ENCODE peak calls at places on chromosomes 1 and 21, in ten cellular contexts. B is brain microvascular endothelial cell, S is uterus, D is tibial artery, G is lower lobe of right lung, E is RWPE2, A is upper lobe of right lung, K is pancreas, W is caudate nucleus, U is GM23248. X is an unnamed sample.

GRCh38 chr21:37815893-37816292 is 100.4 kb downstream of the KCNJ6 start:
- DNase-seq in U (no peak), E (no peak), G (no peak), D (no peak), W (no peak), S (no peak), B (no peak), A (no peak), K (no peak), X (no peak)

GRCh38 chr1:155983191-155984023 is 5.1 kb upstream of the ARHGEF2 start:
- DNase-seq in U (peak; percentile 95), W (no peak), D (peak; percentile 75), B (peak; percentile 88), S (peak; percentile 84), G (no peak), A (no peak), E (peak; percentile 90), K (no peak), X (no peak)

GRCh38 chr1:203080456-203080855 is 5.4 kb downstream of the MYOG start:
- DNase-seq in S (no peak), B (no peak), W (no peak), E (no peak), G (no peak), D (no peak), U (no peak), A (no peak), K (no peak), X (no peak)

GRCh38 chr1:85911742-85912141 is 203.5 kb upstream of the ZNHIT6 start:
- DNase-seq in B (peak; percentile 6), G (no peak), S (no peak), E (no peak), K (no peak), D (no peak), U (peak; percentile 36), A (no peak), W (no peak), X (no peak)

GRCh38 chr1:161200992-161201827 is 957 bp upstream of the NDUFS2 start:
- DNase-seq in A (no peak), D (peak; percentile 76), K (no peak), G (no peak), W (no peak), B (peak; percentile 57), S (peak; percentile 76), U (peak; percentile 86), E (no peak), X (no peak)

GRCh38 chr1:11307837-11308236 is 34.8 kb downstream of the UBIAD1 start:
- DNase-seq in A (no peak), D (no peak), G (no peak), S (no peak), K (no peak), B (no peak), W (no peak), U (peak; percentile 33), E (no peak), X (no peak)

GRCh38 chr1:173383341-173383740 is 93.8 kb upstream of the PRDX6 start:
- DNase-seq in W (no peak), G (no peak), E (no peak), S (no peak), K (no peak), B (no peak), U (peak; percentile 40), D (no peak), A (no peak), X (no peak)

GRCh38 chr1:52139817-52140540 is 1.9 kb upstream of the ZFYVE9 start:
- DNase-seq in U (peak; percentile 96), S (no peak), D (no peak), E (no peak), G (no peak), W (no peak), K (no peak), A (no peak), B (peak; percentile 85), X (no peak)

GRCh38 chr1:77605246-77606026 is 77.0 kb downstream of the ZZZ3 start:
- DNase-seq in U (peak; percentile 31), W (no peak), D (peak; percentile 81), E (no peak), A (peak; percentile 78), B (peak; percentile 24), G (peak; percentile 75), K (no peak), S (peak; percentile 27), X (no peak)

GRCh38 chr1:54329337-54329954 is 76.7 kb downstream of the SSBP3 start:
- DNase-seq in A (no peak), W (no peak), G (no peak), U (no peak), K (no peak), D (no peak), S (peak; percentile 62), B (no peak), E (no peak), X (peak; percentile 31)

GRCh38 chr1:101291562-101292035 is 54.8 kb downstream of the S1PR1 start:
- DNase-seq in W (no peak), K (no peak), D (peak; percentile 43), G (no peak), U (peak; percentile 76), A (no peak), B (peak; percentile 85), E (no peak), S (no peak), X (no peak)

GRCh38 chr1:239426821-239427495 is 40.6 kb downstream of the CHRM3 start:
- DNase-seq in W (no peak), D (no peak), E (no peak), A (no peak), S (no peak), G (no peak), U (no peak), K (no peak), B (no peak), X (no peak)

GRCh38 chr1:239184581-239185244 is 201.7 kb upstream of the CHRM3 start:
- DNase-seq in D (no peak), A (no peak), E (no peak), K (no peak), U (no peak), G (no peak), B (no peak), W (no peak), S (no peak), X (no peak)

GRCh38 chr1:101005191-101005590 is 20.4 kb downstream of the DPH5 start:
- DNase-seq in E (no peak), D (no peak), S (no peak), K (no peak), B (no peak), W (no peak), U (no peak), A (no peak), G (no peak), X (no peak)

GRCh38 chr1:2509589-2509988 is 16.8 kb downstream of the PANK4 start:
- DNase-seq in S (no peak), W (no peak), D (no peak), E (no peak), B (no peak), A (no peak), G (no peak), K (no peak), U (no peak), X (no peak)
- H3K27ac ChIP-seq in S (no peak overlapping the region), W (no peak overlapping the region), D (no peak overlapping the region), E (no peak overlapping the region), B (no peak overlapping the region), A (no peak overlapping the region), G (no peak overlapping the region), K (no peak overlapping the region), U (no peak overlapping the region), X (no peak overlapping the region)

DNA sequence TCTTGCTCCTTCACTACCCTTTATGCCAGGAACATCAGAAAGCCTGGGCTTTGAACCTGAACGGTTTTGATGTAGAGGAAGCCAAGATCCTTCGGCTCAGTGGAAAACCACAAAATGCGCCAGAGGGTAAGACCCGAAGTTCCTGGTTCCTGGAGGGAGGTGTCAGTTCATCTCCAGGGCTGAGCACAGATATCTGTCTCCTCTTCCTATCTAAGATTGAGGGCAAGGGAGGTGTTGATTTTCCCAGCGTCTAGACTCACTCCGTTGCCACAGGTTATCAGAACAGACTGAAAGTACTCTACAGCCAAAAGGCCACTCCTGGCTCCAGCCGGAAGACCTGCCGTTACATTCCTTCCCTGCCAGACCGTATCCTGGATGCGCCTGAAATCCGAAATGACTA is 915 bp downstream of the CDC20 start:
- DNase-seq in K (no peak), U (no peak), W (no peak), B (no peak), E (no peak), S (no peak), A (no peak), G (no peak), D (no peak), X (no peak)
- H3K27ac ChIP-seq in K (no peak overlapping the region), U (peak overlapping the region; percentile 55), W (no peak overlapping the region), B (no peak overlapping the region), E (peak overlapping the region; percentile 78), S (no peak overlapping the region), A (no peak overlapping the region), G (no peak overlapping the region), D (no peak overlapping the region), X (no peak overlapping the region)

GRCh38 chr1:58158465-58159423 is 387.8 kb downstream of the OMA1 start:
- DNase-seq in K (no peak), G (no peak), W (no peak), D (no peak), U (no peak), A (no peak), B (no peak), S (no peak), E (no peak), X (no peak)
- H3K27ac ChIP-seq in K (no peak overlapping the region), G (no peak overlapping the region), W (no peak overlapping the region), D (no peak overlapping the region), U (no peak overlapping the region), A (no peak overlapping the region), B (no peak overlapping the region), S (no peak overlapping the region), E (no peak overlapping the region), X (no peak overlapping the region)

GRCh38 chr1:180175806-180176205 is 21.1 kb downstream of the QSOX1 start:
- DNase-seq in W (no peak), B (no peak), K (peak; percentile 50), E (peak; percentile 31), G (no peak), S (no peak), D (no peak), U (no peak), A (peak; percentile 45), X (no peak)

GRCh38 chr1:180173451-180173850 is 18.8 kb downstream of the QSOX1 start:
- DNase-seq in A (no peak), S (no peak), B (no peak), D (no peak), E (no peak), U (no peak), K (no peak), G (no peak), W (no peak), X (no peak)

GRCh38 chr1:180175291-180175690 is 20.6 kb downstream of the QSOX1 start:
- DNase-seq in D (no peak), K (peak; percentile 21), G (no peak), E (peak; percentile 41), U (no peak), S (no peak), W (no peak), A (peak; percentile 29), B (no peak), X (no peak)

GRCh38 chr1:180171691-180172090 is 17.0 kb downstream of the QSOX1 start:
- DNase-seq in W (no peak), A (peak; percentile 26), B (no peak), E (peak; percentile 26), K (no peak), G (no peak), D (no peak), S (no peak), U (no peak), X (no peak)

DNA sequence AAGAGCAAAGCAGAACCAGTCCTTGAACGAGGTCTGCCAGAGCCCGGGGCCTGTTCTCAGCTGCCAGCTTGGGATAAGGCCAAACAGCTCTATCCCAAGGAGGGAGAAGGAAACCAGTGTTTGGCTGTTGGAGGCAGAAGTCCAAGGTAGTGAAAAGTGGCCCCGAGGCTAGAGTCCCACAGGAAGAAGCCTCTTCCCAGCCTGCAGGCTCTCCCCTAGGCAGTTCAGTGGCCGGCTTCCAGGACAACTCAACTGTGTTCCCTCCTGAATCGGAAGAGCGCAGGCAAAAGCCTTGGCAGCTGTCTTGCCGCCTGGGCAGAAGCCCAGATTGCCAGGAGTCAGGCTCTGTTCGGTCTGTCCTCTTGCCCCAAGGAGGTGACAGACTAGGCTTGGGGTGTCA is 19.3 kb downstream of the QSOX1 start:
- DNase-seq in U (peak; percentile 73), W (no peak), G (peak; percentile 75), D (peak; percentile 65), A (peak; percentile 77), S (peak; percentile 70), E (no peak), K (peak; percentile 85), B (no peak), X (peak; percentile 55)
- H3K27ac ChIP-seq in U (peak overlapping the region; percentile 14), W (no peak overlapping the region), G (no peak overlapping the region), D (peak overlapping the region; percentile 37), A (no peak overlapping the region), S (peak overlapping the region; percentile 50), E (no peak overlapping the region), K (peak overlapping the region; percentile 26), B (no peak overlapping the region), X (peak overlapping the region; percentile 26)